ENCODE peak calls at places on chromosomes 12 and 14, in seven cellular contexts. One of them, this sample, is unnamed.

GRCh38 chr14:56490379-56490778 is 89.2 kb upstream of the TMEM260 start:
- DNase-seq in IMR-90: peak; percentile 40
- DNase-seq in transverse colon: no peak
- DNase-seq in activated CD4-positive, alpha-beta T cell treated with anti-CD3 and anti-CD28 coated beads for 48 hours: no peak
- DNase-seq in KBM-7: peak; percentile 39
- DNase-seq in nucleus accumbens: no peak
- DNase-seq in choroid plexus epithelial cell: peak; percentile 66
- DNase-seq in this sample: no peak

GRCh38 chr14:102320671-102321455 is 1.3 kb downstream of the ZNF839 start:
- DNase-seq in IMR-90: no peak
- DNase-seq in transverse colon: no peak
- DNase-seq in activated CD4-positive, alpha-beta T cell treated with anti-CD3 and anti-CD28 coated beads for 48 hours: no peak
- DNase-seq in KBM-7: no peak
- DNase-seq in nucleus accumbens: no peak
- DNase-seq in choroid plexus epithelial cell: no peak
- DNase-seq in this sample: no peak

GRCh38 chr14:22122227-22123187 is 448.9 kb upstream of the OR4E1 start:
- DNase-seq in IMR-90: peak; percentile 5
- DNase-seq in transverse colon: peak; percentile 17
- DNase-seq in activated CD4-positive, alpha-beta T cell treated with anti-CD3 and anti-CD28 coated beads for 48 hours: no peak
- DNase-seq in KBM-7: no peak
- DNase-seq in nucleus accumbens: no peak
- DNase-seq in choroid plexus epithelial cell: peak; percentile 30
- DNase-seq in this sample: no peak

GRCh38 chr12:54393350-54393655 is 8.8 kb upstream of the ZNF385A start:
- DNase-seq in IMR-90: no peak
- DNase-seq in transverse colon: no peak
- DNase-seq in activated CD4-positive, alpha-beta T cell treated with anti-CD3 and anti-CD28 coated beads for 48 hours: no peak
- DNase-seq in KBM-7: no peak
- DNase-seq in nucleus accumbens: no peak
- DNase-seq in choroid plexus epithelial cell: no peak
- DNase-seq in this sample: no peak

GRCh38 chr12:89370411-89370810 is 18.1 kb upstream of the DUSP6 start:
- DNase-seq in IMR-90: no peak
- DNase-seq in transverse colon: peak; percentile 49
- DNase-seq in activated CD4-positive, alpha-beta T cell treated with anti-CD3 and anti-CD28 coated beads for 48 hours: no peak
- DNase-seq in KBM-7: peak; percentile 60
- DNase-seq in nucleus accumbens: no peak
- DNase-seq in choroid plexus epithelial cell: no peak
- DNase-seq in this sample: no peak

GRCh38 chr12:77847665-77848431 is 17.2 kb downstream of the NAV3 start:
- DNase-seq in IMR-90: peak; percentile 82
- DNase-seq in transverse colon: no peak
- DNase-seq in activated CD4-positive, alpha-beta T cell treated with anti-CD3 and anti-CD28 coated beads for 48 hours: no peak
- DNase-seq in KBM-7: no peak
- DNase-seq in nucleus accumbens: no peak
- DNase-seq in choroid plexus epithelial cell: peak; percentile 95
- DNase-seq in this sample: no peak

GRCh38 chr12:68790952-68791234 is 17.1 kb upstream of the MDM2 start:
- DNase-seq in IMR-90: no peak
- DNase-seq in transverse colon: no peak
- DNase-seq in activated CD4-positive, alpha-beta T cell treated with anti-CD3 and anti-CD28 coated beads for 48 hours: no peak
- DNase-seq in KBM-7: no peak
- DNase-seq in nucleus accumbens: no peak
- DNase-seq in choroid plexus epithelial cell: no peak
- DNase-seq in this sample: no peak

GRCh38 chr12:25401547-25402345 is 151.0 kb upstream of the KRAS start:
- DNase-seq in IMR-90: no peak
- DNase-seq in transverse colon: no peak
- DNase-seq in activated CD4-positive, alpha-beta T cell treated with anti-CD3 and anti-CD28 coated beads for 48 hours: no peak
- DNase-seq in KBM-7: no peak
- DNase-seq in nucleus accumbens: no peak
- DNase-seq in choroid plexus epithelial cell: peak; percentile 22
- DNase-seq in this sample: no peak

GRCh38 chr12:64392221-64392620 is 1.7 kb upstream of the C12orf56 start:
- DNase-seq in IMR-90: peak; percentile 56
- DNase-seq in transverse colon: no peak
- DNase-seq in activated CD4-positive, alpha-beta T cell treated with anti-CD3 and anti-CD28 coated beads for 48 hours: no peak
- DNase-seq in KBM-7: peak; percentile 50
- DNase-seq in nucleus accumbens: no peak
- DNase-seq in choroid plexus epithelial cell: peak; percentile 78
- DNase-seq in this sample: no peak

GRCh38 chr12:60101715-60102114 is 505.9 kb downstream of the SLC16A7 start:
- DNase-seq in IMR-90: peak; percentile 52
- DNase-seq in transverse colon: no peak
- DNase-seq in activated CD4-positive, alpha-beta T cell treated with anti-CD3 and anti-CD28 coated beads for 48 hours: no peak
- DNase-seq in KBM-7: no peak
- DNase-seq in nucleus accumbens: no peak
- DNase-seq in choroid plexus epithelial cell: peak; percentile 50
- DNase-seq in this sample: no peak

GRCh38 chr14:75119056-75119455 is 7.8 kb downstream of the NEK9 start:
- DNase-seq in IMR-90: peak; percentile 38
- DNase-seq in transverse colon: no peak
- DNase-seq in activated CD4-positive, alpha-beta T cell treated with anti-CD3 and anti-CD28 coated beads for 48 hours: no peak
- DNase-seq in KBM-7: no peak
- DNase-seq in nucleus accumbens: no peak
- DNase-seq in choroid plexus epithelial cell: peak; percentile 46
- DNase-seq in this sample: no peak

GRCh38 chr12:1065629-1066028 is 74.6 kb downstream of the ERC1 start:
- DNase-seq in IMR-90: no peak
- DNase-seq in transverse colon: no peak
- DNase-seq in activated CD4-positive, alpha-beta T cell treated with anti-CD3 and anti-CD28 coated beads for 48 hours: no peak
- DNase-seq in KBM-7: no peak
- DNase-seq in nucleus accumbens: no peak
- DNase-seq in choroid plexus epithelial cell: no peak
- DNase-seq in this sample: no peak

GRCh38 chr12:51009038-51009437 is 17.1 kb downstream of the SLC11A2 start:
- DNase-seq in IMR-90: no peak
- DNase-seq in transverse colon: peak; percentile 57
- DNase-seq in activated CD4-positive, alpha-beta T cell treated with anti-CD3 and anti-CD28 coated beads for 48 hours: peak; percentile 70
- DNase-seq in KBM-7: no peak
- DNase-seq in nucleus accumbens: peak; percentile 46
- DNase-seq in choroid plexus epithelial cell: peak; percentile 53
- DNase-seq in this sample: no peak

GRCh38 chr12:643478-644292 is 19.6 kb downstream of the NINJ2 start:
- DNase-seq in IMR-90: no peak
- DNase-seq in transverse colon: peak; percentile 42
- DNase-seq in activated CD4-positive, alpha-beta T cell treated with anti-CD3 and anti-CD28 coated beads for 48 hours: no peak
- DNase-seq in KBM-7: peak; percentile 62
- DNase-seq in nucleus accumbens: no peak
- DNase-seq in choroid plexus epithelial cell: no peak
- DNase-seq in this sample: no peak

GRCh38 chr12:509494-509893 is 49.8 kb downstream of the B4GALNT3 start:
- DNase-seq in IMR-90: peak; percentile 29
- DNase-seq in transverse colon: peak; percentile 30
- DNase-seq in activated CD4-positive, alpha-beta T cell treated with anti-CD3 and anti-CD28 coated beads for 48 hours: no peak
- DNase-seq in KBM-7: no peak
- DNase-seq in nucleus accumbens: no peak
- DNase-seq in choroid plexus epithelial cell: peak; percentile 30
- DNase-seq in this sample: no peak

GRCh38 chr12:68240975-68241374 is 12.4 kb downstream of the IL22 start:
- DNase-seq in IMR-90: peak; percentile 57
- DNase-seq in transverse colon: peak; percentile 29
- DNase-seq in activated CD4-positive, alpha-beta T cell treated with anti-CD3 and anti-CD28 coated beads for 48 hours: peak; percentile 62
- DNase-seq in KBM-7: no peak
- DNase-seq in nucleus accumbens: no peak
- DNase-seq in choroid plexus epithelial cell: peak; percentile 87
- DNase-seq in this sample: peak; percentile 7

GRCh38 chr12:5554711-5555110 is 122.8 kb downstream of the NTF3 start:
- DNase-seq in IMR-90: peak; percentile 58
- DNase-seq in transverse colon: no peak
- DNase-seq in activated CD4-positive, alpha-beta T cell treated with anti-CD3 and anti-CD28 coated beads for 48 hours: no peak
- DNase-seq in KBM-7: no peak
- DNase-seq in nucleus accumbens: no peak
- DNase-seq in choroid plexus epithelial cell: no peak
- DNase-seq in this sample: no peak

GRCh38 chr12:76866726-76867125 is 12.1 kb downstream of the CSRP2 start:
- DNase-seq in IMR-90: peak; percentile 77
- DNase-seq in transverse colon: no peak
- DNase-seq in activated CD4-positive, alpha-beta T cell treated with anti-CD3 and anti-CD28 coated beads for 48 hours: no peak
- DNase-seq in KBM-7: peak; percentile 23
- DNase-seq in nucleus accumbens: no peak
- DNase-seq in choroid plexus epithelial cell: peak; percentile 13
- DNase-seq in this sample: no peak

GRCh38 chr14:36520601-36521525 is 831 bp upstream of the NKX2-1 start:
- DNase-seq in IMR-90: peak; percentile 2
- DNase-seq in transverse colon: peak; percentile 30
- DNase-seq in activated CD4-positive, alpha-beta T cell treated with anti-CD3 and anti-CD28 coated beads for 48 hours: peak; percentile 34
- DNase-seq in KBM-7: peak; percentile 47
- DNase-seq in nucleus accumbens: peak; percentile 23
- DNase-seq in choroid plexus epithelial cell: peak; percentile 14
- DNase-seq in this sample: no peak

GRCh38 chr12:96070670-96071279 is 35.4 kb upstream of the LTA4H start:
- DNase-seq in IMR-90: no peak
- DNase-seq in transverse colon: peak; percentile 13
- DNase-seq in activated CD4-positive, alpha-beta T cell treated with anti-CD3 and anti-CD28 coated beads for 48 hours: no peak
- DNase-seq in KBM-7: peak; percentile 35
- DNase-seq in nucleus accumbens: no peak
- DNase-seq in choroid plexus epithelial cell: peak; percentile 46
- DNase-seq in this sample: no peak

GRCh38 chr14:71141701-71142374 is 234.6 kb downstream of the PCNX1 start:
- DNase-seq in IMR-90: peak; percentile 59
- DNase-seq in transverse colon: no peak
- DNase-seq in activated CD4-positive, alpha-beta T cell treated with anti-CD3 and anti-CD28 coated beads for 48 hours: no peak
- DNase-seq in KBM-7: no peak
- DNase-seq in nucleus accumbens: no peak
- DNase-seq in choroid plexus epithelial cell: peak; percentile 82
- DNase-seq in this sample: no peak

GRCh38 chr14:102508774-102509743 is 517 bp downstream of the ANKRD9 start:
- DNase-seq in IMR-90: peak; percentile 41
- DNase-seq in transverse colon: peak; percentile 80
- DNase-seq in activated CD4-positive, alpha-beta T cell treated with anti-CD3 and anti-CD28 coated beads for 48 hours: peak; percentile 52
- DNase-seq in KBM-7: peak; percentile 42
- DNase-seq in nucleus accumbens: no peak
- DNase-seq in choroid plexus epithelial cell: peak; percentile 35
- DNase-seq in this sample: peak; percentile 68

GRCh38 chr14:100522616-100523021 is 64.6 kb downstream of the BEGAIN start:
- DNase-seq in IMR-90: no peak
- DNase-seq in transverse colon: no peak
- DNase-seq in activated CD4-positive, alpha-beta T cell treated with anti-CD3 and anti-CD28 coated beads for 48 hours: no peak
- DNase-seq in KBM-7: no peak
- DNase-seq in nucleus accumbens: no peak
- DNase-seq in choroid plexus epithelial cell: no peak
- DNase-seq in this sample: no peak

GRCh38 chr12:5745251-5745888 is 199.7 kb downstream of the ANO2 start:
- DNase-seq in IMR-90: peak; percentile 58
- DNase-seq in transverse colon: peak; percentile 68
- DNase-seq in activated CD4-positive, alpha-beta T cell treated with anti-CD3 and anti-CD28 coated beads for 48 hours: peak; percentile 76
- DNase-seq in KBM-7: peak; percentile 56
- DNase-seq in nucleus accumbens: peak; percentile 5
- DNase-seq in choroid plexus epithelial cell: peak; percentile 47
- DNase-seq in this sample: peak; percentile 76

GRCh38 chr12:28497889-28498411 is 307.7 kb downstream of the CCDC91 start:
- DNase-seq in IMR-90: peak; percentile 50
- DNase-seq in transverse colon: no peak
- DNase-seq in activated CD4-positive, alpha-beta T cell treated with anti-CD3 and anti-CD28 coated beads for 48 hours: no peak
- DNase-seq in KBM-7: no peak
- DNase-seq in nucleus accumbens: no peak
- DNase-seq in choroid plexus epithelial cell: peak; percentile 62
- DNase-seq in this sample: no peak

GRCh38 chr12:106586803-106587684 is 4.2 kb downstream of the RFX4 start:
- DNase-seq in IMR-90: no peak
- DNase-seq in transverse colon: no peak
- DNase-seq in activated CD4-positive, alpha-beta T cell treated with anti-CD3 and anti-CD28 coated beads for 48 hours: peak; percentile 5
- DNase-seq in KBM-7: no peak
- DNase-seq in nucleus accumbens: peak; percentile 57
- DNase-seq in choroid plexus epithelial cell: no peak
- DNase-seq in this sample: no peak

GRCh38 chr12:19507823-19508222 is 68.5 kb downstream of the AEBP2 start:
- DNase-seq in IMR-90: peak; percentile 19
- DNase-seq in transverse colon: no peak
- DNase-seq in activated CD4-positive, alpha-beta T cell treated with anti-CD3 and anti-CD28 coated beads for 48 hours: no peak
- DNase-seq in KBM-7: no peak
- DNase-seq in nucleus accumbens: no peak
- DNase-seq in choroid plexus epithelial cell: peak; percentile 65
- DNase-seq in this sample: no peak

GRCh38 chr12:119202121-119202527 is 23.4 kb downstream of the HSPB8 start:
- DNase-seq in IMR-90: no peak
- DNase-seq in transverse colon: no peak
- DNase-seq in activated CD4-positive, alpha-beta T cell treated with anti-CD3 and anti-CD28 coated beads for 48 hours: no peak
- DNase-seq in KBM-7: no peak
- DNase-seq in nucleus accumbens: no peak
- DNase-seq in choroid plexus epithelial cell: no peak
- DNase-seq in this sample: no peak

GRCh38 chr14:102955636-102956035 is 33.2 kb downstream of the AMN start:
- DNase-seq in IMR-90: no peak
- DNase-seq in transverse colon: no peak
- DNase-seq in activated CD4-positive, alpha-beta T cell treated with anti-CD3 and anti-CD28 coated beads for 48 hours: no peak
- DNase-seq in KBM-7: no peak
- DNase-seq in nucleus accumbens: no peak
- DNase-seq in choroid plexus epithelial cell: no peak
- DNase-seq in this sample: no peak

GRCh38 chr12:131091976-131092691 is 138.4 kb downstream of the ADGRD1 start:
- DNase-seq in IMR-90: no peak
- DNase-seq in transverse colon: peak; percentile 6
- DNase-seq in activated CD4-positive, alpha-beta T cell treated with anti-CD3 and anti-CD28 coated beads for 48 hours: no peak
- DNase-seq in KBM-7: no peak
- DNase-seq in nucleus accumbens: no peak
- DNase-seq in choroid plexus epithelial cell: no peak
- DNase-seq in this sample: peak; percentile 6

GRCh38 chr12:76303365-76303764 is 44.9 kb downstream of the BBS10 start:
- DNase-seq in IMR-90: peak; percentile 46
- DNase-seq in transverse colon: no peak
- DNase-seq in activated CD4-positive, alpha-beta T cell treated with anti-CD3 and anti-CD28 coated beads for 48 hours: no peak
- DNase-seq in KBM-7: no peak
- DNase-seq in nucleus accumbens: no peak
- DNase-seq in choroid plexus epithelial cell: peak; percentile 24
- DNase-seq in this sample: no peak

GRCh38 chr12:130253866-130254265 is 83.8 kb upstream of the PIWIL1 start:
- DNase-seq in IMR-90: no peak
- DNase-seq in transverse colon: no peak
- DNase-seq in activated CD4-positive, alpha-beta T cell treated with anti-CD3 and anti-CD28 coated beads for 48 hours: no peak
- DNase-seq in KBM-7: no peak
- DNase-seq in nucleus accumbens: no peak
- DNase-seq in choroid plexus epithelial cell: no peak
- DNase-seq in this sample: peak; percentile 26

GRCh38 chr12:3680919-3681594 is 71.9 kb downstream of the CRACR2A start:
- DNase-seq in IMR-90: no peak
- DNase-seq in transverse colon: peak; percentile 67
- DNase-seq in activated CD4-positive, alpha-beta T cell treated with anti-CD3 and anti-CD28 coated beads for 48 hours: no peak
- DNase-seq in KBM-7: no peak
- DNase-seq in nucleus accumbens: no peak
- DNase-seq in choroid plexus epithelial cell: peak; percentile 76
- DNase-seq in this sample: peak; percentile 30

GRCh38 chr14:74324945-74325361 is 22.2 kb upstream of the ABCD4 start:
- DNase-seq in IMR-90: peak; percentile 38
- DNase-seq in transverse colon: no peak
- DNase-seq in activated CD4-positive, alpha-beta T cell treated with anti-CD3 and anti-CD28 coated beads for 48 hours: no peak
- DNase-seq in KBM-7: peak; percentile 56
- DNase-seq in nucleus accumbens: no peak
- DNase-seq in choroid plexus epithelial cell: peak; percentile 71
- DNase-seq in this sample: no peak

This sample was measured in body of pancreas.